ENCODE peak calls at places on chromosomes 16 and 17, in ten cellular contexts. U is cardiac muscle cell, Y is heart left ventricle, N is trophoblast cell, C is endothelial cell of umbilical vein, F is PC-9, S is AG04450, J is neuronal stem cell, Z is right cardiac atrium, T is OCI-LY7. Q is an unnamed sample.

GRCh38 chr16:77690416-77690815 is 31.9 kb upstream of the NUDT7 start:
- DNase-seq in U (no peak), Y (no peak), N (no peak), C (no peak), F (no peak), S (no peak), J (no peak), Z (no peak), T (no peak), Q (no peak)

GRCh38 chr17:7579001-7579838 is at the start of gene CD68:
- DNase-seq in U (peak), Y (peak), N (peak), C (peak), F (peak), S (peak), J (no peak), Z (peak), T (peak), Q (peak)

GRCh38 chr16:88058136-88058535 is 106.9 kb downstream of the BANP start:
- DNase-seq in U (no peak), Y (peak), N (no peak), C (no peak), F (no peak), S (no peak), J (no peak), Z (no peak), T (no peak), Q (no peak)

GRCh38 chr16:21989141-21989540 is 11.8 kb downstream of the PDZD9 start:
- DNase-seq in U (no peak), Y (no peak), N (no peak), C (no peak), F (no peak), S (no peak), J (no peak), Z (no peak), T (no peak), Q (no peak)

GRCh38 chr16:78256686-78257375 is 157.4 kb downstream of the WWOX start:
- DNase-seq in U (no peak), Y (no peak), N (no peak), C (no peak), F (no peak), S (no peak), J (no peak), Z (no peak), T (no peak), Q (no peak)

GRCh38 chr17:19239544-19239943 is 2.4 kb downstream of the EPN2 start:
- DNase-seq in U (peak), Y (no peak), N (peak), C (no peak), F (no peak), S (no peak), J (no peak), Z (peak), T (no peak), Q (no peak)

GRCh38 chr16:2979669-2980226 is 498 bp downstream of the PKMYT1 start:
- DNase-seq in U (no peak), Y (no peak), N (no peak), C (no peak), F (peak), S (no peak), J (no peak), Z (no peak), T (peak), Q (peak)

GRCh38 chr17:44775136-44775837 is 16.5 kb downstream of the ADAM11 start:
- DNase-seq in U (peak), Y (peak), N (peak), C (peak), F (no peak), S (peak), J (peak), Z (peak), T (peak), Q (peak)

DNA sequence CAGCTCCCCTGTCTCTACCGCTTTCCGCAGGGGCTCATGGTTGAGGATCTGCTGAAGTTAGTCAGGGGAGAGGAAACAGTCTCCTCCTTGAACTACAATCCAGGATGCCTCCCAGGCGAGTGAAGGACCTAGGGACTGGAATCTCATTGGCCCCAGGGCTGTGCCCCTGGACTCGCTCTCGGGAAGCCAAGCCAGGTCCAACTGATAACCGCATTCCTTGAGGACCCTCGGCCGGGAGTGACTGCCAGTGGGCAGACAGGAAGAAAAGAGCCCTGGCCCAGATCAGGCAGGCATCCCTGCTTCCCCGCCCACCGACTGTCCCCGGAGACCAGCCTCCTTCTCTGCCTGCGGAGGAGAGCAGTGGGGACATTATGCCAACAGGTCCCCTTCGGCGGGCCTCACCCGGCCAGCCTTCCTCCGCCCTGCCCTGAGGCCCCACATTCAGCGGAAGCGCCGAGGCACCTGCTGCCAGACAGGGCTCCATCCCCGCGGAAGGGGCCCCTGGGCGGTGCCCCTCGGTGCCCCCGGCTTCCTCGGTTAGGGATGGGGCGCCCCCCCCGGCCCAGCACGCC is 776 bp downstream of the LRRC75A start:
- DNase-seq in U (no peak), Y (no peak), N (no peak), C (no peak), F (peak), S (no peak), J (no peak), Z (no peak), T (no peak), Q (no peak)
- H3K4me3 ChIP-seq in U (peak), Y (peak), N (no peak), C (peak), F (peak), S (peak), J (peak), Z (peak), T (no peak), Q (peak)

DNA sequence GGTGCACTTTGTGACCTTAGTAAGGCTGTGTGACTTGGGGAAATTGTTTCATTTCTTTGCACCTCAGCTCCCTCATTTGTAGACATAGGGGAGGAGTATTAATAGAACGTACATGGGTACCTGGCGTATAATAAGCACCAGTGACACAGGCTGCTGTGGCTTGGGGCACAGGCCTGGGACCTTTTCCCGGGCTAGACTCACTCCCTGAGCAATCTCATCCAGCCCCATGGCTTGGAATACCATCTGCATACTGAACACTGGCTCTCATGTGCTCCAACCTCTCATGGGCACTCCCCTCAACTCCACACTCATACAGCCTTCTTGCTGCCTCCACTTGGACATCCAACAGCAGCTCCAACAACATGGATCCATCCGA is 41.0 kb upstream of the MRPS23 start:
- DNase-seq in U (no peak), Y (peak), N (no peak), C (no peak), F (no peak), S (no peak), J (no peak), Z (no peak), T (no peak), Q (no peak)
- H3K27ac ChIP-seq in U (peak), Y (peak), N (no peak), C (peak), F (no peak), S (peak), J (no peak), Z (peak), T (no peak), Q (no peak)

GRCh38 chr17:40448639-40449261 is 5.5 kb downstream of the IGFBP4 start:
- DNase-seq in U (no peak), Y (no peak), N (no peak), C (peak), F (no peak), S (no peak), J (no peak), Z (no peak), T (no peak), Q (no peak)
- H3K4me3 ChIP-seq in U (no peak), Y (peak), N (no peak), C (no peak), F (no peak), S (peak), J (peak), Z (no peak), T (no peak), Q (no peak)

DNA sequence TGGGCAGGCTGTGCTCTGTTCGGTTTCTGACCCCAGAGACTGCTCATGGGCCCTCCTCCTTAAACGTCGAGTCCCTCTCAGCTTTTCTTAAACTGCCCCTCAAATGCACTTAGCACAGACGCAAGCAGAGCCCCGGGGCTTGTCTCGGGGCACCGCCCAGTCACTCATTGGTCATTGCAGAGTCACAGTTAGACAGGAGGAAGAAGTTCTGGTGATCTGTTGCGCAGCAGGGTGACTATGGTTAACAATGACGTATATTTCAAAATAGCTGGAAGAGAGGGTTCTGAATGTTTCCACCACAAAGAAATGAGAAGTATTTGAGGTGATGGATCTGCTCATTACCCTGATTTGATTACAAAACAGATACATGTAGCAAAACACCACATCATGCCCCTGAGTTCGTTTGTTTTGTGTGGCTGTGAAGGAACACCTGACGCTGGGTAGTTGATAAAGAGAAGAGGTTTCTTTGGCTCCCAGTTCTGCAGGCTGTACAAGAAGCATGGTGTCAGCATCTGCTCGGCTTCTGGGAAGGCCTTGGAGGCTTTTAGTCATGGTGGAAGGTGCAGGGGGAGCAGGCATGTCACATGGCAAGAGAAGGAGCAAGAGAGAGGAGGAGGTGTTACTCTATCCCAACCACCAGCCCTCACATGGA is 387.4 kb downstream of the CPPED1 start:
- DNase-seq in U (no peak), Y (no peak), N (peak), C (no peak), F (no peak), S (no peak), J (no peak), Z (no peak), T (no peak), Q (no peak)
- H3K27ac ChIP-seq in U (no peak), Y (no peak), N (no peak), C (no peak), F (no peak), S (no peak), J (no peak), Z (no peak), T (no peak), Q (no peak)

DNA sequence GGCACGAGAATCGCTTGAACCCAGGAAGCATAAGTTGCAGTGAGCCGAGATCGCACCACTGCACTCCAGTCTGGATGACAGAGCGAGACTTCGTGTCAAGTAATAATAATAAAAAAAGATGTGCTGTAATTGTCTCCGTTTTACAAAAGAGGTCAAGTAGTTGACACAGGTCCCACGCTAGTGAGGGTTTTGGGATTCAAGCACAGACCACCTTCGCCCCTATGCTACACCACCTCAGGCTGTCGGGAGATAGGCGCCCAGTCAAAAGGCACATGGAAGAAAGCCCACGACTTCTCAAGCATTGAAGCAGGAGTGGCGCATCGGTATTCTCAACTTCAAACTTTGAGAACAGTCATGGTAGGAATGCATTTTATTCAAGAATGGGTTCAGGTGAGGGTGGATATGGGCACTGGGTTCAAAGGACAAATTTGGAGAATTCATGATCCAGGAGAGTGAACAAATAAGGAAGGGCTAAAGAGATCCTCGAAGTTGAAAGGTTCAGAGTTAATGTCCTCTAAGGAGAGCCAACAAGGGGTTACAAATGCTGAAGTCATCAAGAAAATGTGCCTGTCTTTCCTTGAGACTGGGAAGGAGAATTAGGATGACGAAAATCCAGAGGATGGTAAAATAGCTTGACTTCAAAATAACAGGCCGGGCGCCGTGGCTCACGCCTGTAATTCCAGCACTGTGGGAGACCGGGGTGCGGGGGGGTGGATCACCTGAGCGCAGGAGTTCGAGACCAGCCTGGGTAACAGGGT is 1.4 kb upstream of the AMZ2 start:
- DNase-seq in U (no peak), Y (no peak), N (no peak), C (no peak), F (no peak), S (no peak), J (no peak), Z (no peak), T (no peak), Q (no peak)
- H3K4me3 ChIP-seq in U (peak), Y (no peak), N (no peak), C (no peak), F (peak), S (no peak), J (no peak), Z (no peak), T (peak), Q (peak)

GRCh38 chr16:9904526-9904925 is 277.7 kb downstream of the GRIN2A start:
- DNase-seq in U (no peak), Y (no peak), N (no peak), C (no peak), F (no peak), S (no peak), J (no peak), Z (no peak), T (no peak), Q (no peak)
- H3K27ac ChIP-seq in U (no peak), Y (no peak), N (no peak), C (no peak), F (no peak), S (no peak), J (no peak), Z (no peak), T (no peak), Q (no peak)

Q was measured in SJCRH30.